ENCODE peak calls at places on chromosomes 1 and 21, in five cellular contexts. One of them, this sample, is unnamed.

GRCh38 chr1:111225717-111226400 is 1.7 kb upstream of the CHI3L2 start:
- DNase-seq in skeletal muscle cell: no peak
- DNase-seq in tibial artery: no peak
- DNase-seq in Caco-2: no peak
- DNase-seq in astrocyte: peak
- DNase-seq in this sample: no peak

GRCh38 chr1:173137116-173137515 is 70.0 kb downstream of the TNFSF4 start:
- DNase-seq in skeletal muscle cell: no peak
- DNase-seq in tibial artery: no peak
- DNase-seq in Caco-2: no peak
- DNase-seq in astrocyte: peak
- DNase-seq in this sample: peak

GRCh38 chr1:170556910-170557309 is 24.9 kb downstream of the GORAB start:
- DNase-seq in skeletal muscle cell: peak
- DNase-seq in tibial artery: no peak
- DNase-seq in Caco-2: no peak
- DNase-seq in astrocyte: no peak
- DNase-seq in this sample: no peak

GRCh38 chr1:188895611-188896010 is 1582.1 kb downstream of the BRINP3 start:
- DNase-seq in skeletal muscle cell: no peak
- DNase-seq in tibial artery: no peak
- DNase-seq in Caco-2: no peak
- DNase-seq in astrocyte: no peak
- DNase-seq in this sample: no peak

GRCh38 chr1:67760030-67760821 is 73.0 kb downstream of the GNG12 start:
- DNase-seq in skeletal muscle cell: no peak
- DNase-seq in tibial artery: peak
- DNase-seq in Caco-2: peak
- DNase-seq in astrocyte: peak
- DNase-seq in this sample: peak

GRCh38 chr1:85274969-85275453 is 1.4 kb downstream of the BCL10 start:
- DNase-seq in skeletal muscle cell: peak
- DNase-seq in tibial artery: no peak
- DNase-seq in Caco-2: no peak
- DNase-seq in astrocyte: peak
- DNase-seq in this sample: peak

GRCh38 chr1:172321429-172321828 is 99.1 kb upstream of the C1orf105 start:
- DNase-seq in skeletal muscle cell: peak
- DNase-seq in tibial artery: peak
- DNase-seq in Caco-2: no peak
- DNase-seq in astrocyte: peak
- DNase-seq in this sample: peak

GRCh38 chr21:42619841-42620240 is 33.6 kb upstream of the PDE9A start:
- DNase-seq in skeletal muscle cell: no peak
- DNase-seq in tibial artery: no peak
- DNase-seq in Caco-2: no peak
- DNase-seq in astrocyte: no peak
- DNase-seq in this sample: no peak

GRCh38 chr1:55127827-55128343 is 87.3 kb downstream of the USP24 start:
- DNase-seq in skeletal muscle cell: no peak
- DNase-seq in tibial artery: no peak
- DNase-seq in Caco-2: no peak
- DNase-seq in astrocyte: peak
- DNase-seq in this sample: no peak

GRCh38 chr1:247357062-247357780 is 25.6 kb upstream of the ZNF496 start:
- DNase-seq in skeletal muscle cell: peak
- DNase-seq in tibial artery: no peak
- DNase-seq in Caco-2: no peak
- DNase-seq in astrocyte: peak
- DNase-seq in this sample: peak

GRCh38 chr21:32442566-32443318 is 30.2 kb downstream of the EVA1C start:
- DNase-seq in skeletal muscle cell: no peak
- DNase-seq in tibial artery: no peak
- DNase-seq in Caco-2: no peak
- DNase-seq in astrocyte: no peak
- DNase-seq in this sample: peak

GRCh38 chr1:20371883-20372282 is 81.2 kb downstream of the VWA5B1 start:
- DNase-seq in skeletal muscle cell: no peak
- DNase-seq in tibial artery: no peak
- DNase-seq in Caco-2: no peak
- DNase-seq in astrocyte: no peak
- DNase-seq in this sample: no peak

GRCh38 chr1:214573386-214574358 is 22.3 kb upstream of the PTPN14 start:
- DNase-seq in skeletal muscle cell: no peak
- DNase-seq in tibial artery: no peak
- DNase-seq in Caco-2: no peak
- DNase-seq in astrocyte: peak
- DNase-seq in this sample: no peak

GRCh38 chr1:183901748-183902341 is 96.9 kb downstream of the RGL1 start:
- DNase-seq in skeletal muscle cell: no peak
- DNase-seq in tibial artery: no peak
- DNase-seq in Caco-2: no peak
- DNase-seq in astrocyte: peak
- DNase-seq in this sample: no peak

GRCh38 chr1:41699861-41700248 is 215.4 kb upstream of the EDN2 start:
- DNase-seq in skeletal muscle cell: no peak
- DNase-seq in tibial artery: no peak
- DNase-seq in Caco-2: no peak
- DNase-seq in astrocyte: no peak
- DNase-seq in this sample: no peak

GRCh38 chr1:227891223-227891954 is 56.3 kb downstream of the WNT9A start:
- DNase-seq in skeletal muscle cell: no peak
- DNase-seq in tibial artery: peak
- DNase-seq in Caco-2: peak
- DNase-seq in astrocyte: no peak
- DNase-seq in this sample: no peak

GRCh38 chr1:109243860-109244552 is 5.3 kb upstream of the CELSR2 start:
- DNase-seq in skeletal muscle cell: no peak
- DNase-seq in tibial artery: no peak
- DNase-seq in Caco-2: no peak
- DNase-seq in astrocyte: no peak
- DNase-seq in this sample: no peak

GRCh38 chr1:226686440-226687436 is 52.3 kb downstream of the ITPKB start:
- DNase-seq in skeletal muscle cell: no peak
- DNase-seq in tibial artery: no peak
- DNase-seq in Caco-2: no peak
- DNase-seq in astrocyte: no peak
- DNase-seq in this sample: no peak

GRCh38 chr1:39609618-39610331 is 29.7 kb downstream of the HEYL start:
- DNase-seq in skeletal muscle cell: no peak
- DNase-seq in tibial artery: peak
- DNase-seq in Caco-2: peak
- DNase-seq in astrocyte: no peak
- DNase-seq in this sample: no peak

GRCh38 chr1:228120351-228121091 is 11.4 kb upstream of the MRPL55 start:
- DNase-seq in skeletal muscle cell: no peak
- DNase-seq in tibial artery: no peak
- DNase-seq in Caco-2: no peak
- DNase-seq in astrocyte: no peak
- DNase-seq in this sample: no peak

GRCh38 chr1:78303620-78304019 is 187.2 kb upstream of the PTGFR start:
- DNase-seq in skeletal muscle cell: peak
- DNase-seq in tibial artery: peak
- DNase-seq in Caco-2: no peak
- DNase-seq in astrocyte: peak
- DNase-seq in this sample: peak

GRCh38 chr1:236455242-236455641 is 61.2 kb downstream of the EDARADD start:
- DNase-seq in skeletal muscle cell: no peak
- DNase-seq in tibial artery: no peak
- DNase-seq in Caco-2: no peak
- DNase-seq in astrocyte: no peak
- DNase-seq in this sample: no peak

GRCh38 chr1:17569200-17570139 is 30.0 kb downstream of the ARHGEF10L start:
- DNase-seq in skeletal muscle cell: peak
- DNase-seq in tibial artery: peak
- DNase-seq in Caco-2: no peak
- DNase-seq in astrocyte: peak
- DNase-seq in this sample: peak

GRCh38 chr1:211843018-211843417 is 12.5 kb upstream of the LPGAT1 start:
- DNase-seq in skeletal muscle cell: no peak
- DNase-seq in tibial artery: no peak
- DNase-seq in Caco-2: no peak
- DNase-seq in astrocyte: no peak
- DNase-seq in this sample: no peak

GRCh38 chr1:88104886-88105285 is 579.2 kb upstream of the PKN2 start:
- DNase-seq in skeletal muscle cell: no peak
- DNase-seq in tibial artery: no peak
- DNase-seq in Caco-2: no peak
- DNase-seq in astrocyte: no peak
- DNase-seq in this sample: no peak

GRCh38 chr1:41741244-41741643 is 177.5 kb downstream of the HIVEP3 start:
- DNase-seq in skeletal muscle cell: no peak
- DNase-seq in tibial artery: no peak
- DNase-seq in Caco-2: no peak
- DNase-seq in astrocyte: no peak
- DNase-seq in this sample: peak

GRCh38 chr21:36741506-36741905 is 42.6 kb downstream of the SIM2 start:
- DNase-seq in skeletal muscle cell: no peak
- DNase-seq in tibial artery: no peak
- DNase-seq in Caco-2: no peak
- DNase-seq in astrocyte: no peak
- DNase-seq in this sample: no peak

GRCh38 chr21:22679207-22679606 is 1681.0 kb downstream of the NCAM2 start:
- DNase-seq in skeletal muscle cell: no peak
- DNase-seq in tibial artery: no peak
- DNase-seq in Caco-2: no peak
- DNase-seq in astrocyte: no peak
- DNase-seq in this sample: no peak

GRCh38 chr1:168285419-168285790 is 4.7 kb downstream of the TBX19 start:
- DNase-seq in skeletal muscle cell: no peak
- DNase-seq in tibial artery: no peak
- DNase-seq in Caco-2: no peak
- DNase-seq in astrocyte: no peak
- DNase-seq in this sample: no peak

GRCh38 chr1:171841931-171842723 is 829 bp downstream of the DNM3 start:
- DNase-seq in skeletal muscle cell: no peak
- DNase-seq in tibial artery: no peak
- DNase-seq in Caco-2: no peak
- DNase-seq in astrocyte: no peak
- DNase-seq in this sample: no peak

GRCh38 chr1:195113471-195113870 is 1494.8 kb downstream of the KCNT2 start:
- DNase-seq in skeletal muscle cell: no peak
- DNase-seq in tibial artery: no peak
- DNase-seq in Caco-2: no peak
- DNase-seq in astrocyte: no peak
- DNase-seq in this sample: no peak

GRCh38 chr1:159163609-159164008 is 7.8 kb upstream of the CADM3 start:
- DNase-seq in skeletal muscle cell: no peak
- DNase-seq in tibial artery: no peak
- DNase-seq in Caco-2: no peak
- DNase-seq in astrocyte: no peak
- DNase-seq in this sample: no peak

GRCh38 chr1:180522204-180522497 is 19.8 kb upstream of the ACBD6 start:
- DNase-seq in skeletal muscle cell: no peak
- DNase-seq in tibial artery: no peak
- DNase-seq in Caco-2: peak
- DNase-seq in astrocyte: no peak
- DNase-seq in this sample: no peak

GRCh38 chr21:44485254-44485793 is 30.0 kb downstream of the LRRC3 start:
- DNase-seq in skeletal muscle cell: no peak
- DNase-seq in tibial artery: peak
- DNase-seq in Caco-2: no peak
- DNase-seq in astrocyte: no peak
- DNase-seq in this sample: no peak
- H3K4me3 ChIP-seq in skeletal muscle cell: no peak
- H3K4me3 ChIP-seq in tibial artery: no peak
- H3K4me3 ChIP-seq in Caco-2: no peak
- H3K4me3 ChIP-seq in astrocyte: no peak
- H3K4me3 ChIP-seq in this sample: no peak

GRCh38 chr1:61743432-61743705 is 1.1 kb downstream of the PATJ start:
- DNase-seq in skeletal muscle cell: no peak
- DNase-seq in tibial artery: no peak
- DNase-seq in Caco-2: no peak
- DNase-seq in astrocyte: no peak
- DNase-seq in this sample: no peak
- H3K4me3 ChIP-seq in skeletal muscle cell: peak
- H3K4me3 ChIP-seq in tibial artery: peak
- H3K4me3 ChIP-seq in Caco-2: peak
- H3K4me3 ChIP-seq in astrocyte: peak
- H3K4me3 ChIP-seq in this sample: peak

GRCh38 chr1:32924881-32925344 is 23.7 kb upstream of the TMEM54 start:
- DNase-seq in skeletal muscle cell: no peak
- DNase-seq in tibial artery: no peak
- DNase-seq in Caco-2: peak
- DNase-seq in astrocyte: no peak
- DNase-seq in this sample: no peak
- H3K4me3 ChIP-seq in skeletal muscle cell: no peak
- H3K4me3 ChIP-seq in tibial artery: peak
- H3K4me3 ChIP-seq in Caco-2: no peak
- H3K4me3 ChIP-seq in astrocyte: no peak
- H3K4me3 ChIP-seq in this sample: no peak

GRCh38 chr1:28770601-28771165 is 33.9 kb downstream of the YTHDF2 start:
- DNase-seq in skeletal muscle cell: no peak
- DNase-seq in tibial artery: no peak
- DNase-seq in Caco-2: no peak
- DNase-seq in astrocyte: no peak
- DNase-seq in this sample: no peak
- H3K4me3 ChIP-seq in skeletal muscle cell: no peak
- H3K4me3 ChIP-seq in tibial artery: no peak
- H3K4me3 ChIP-seq in Caco-2: no peak
- H3K4me3 ChIP-seq in astrocyte: no peak
- H3K4me3 ChIP-seq in this sample: no peak

GRCh38 chr1:209768354-209768774 is 12.5 kb downstream of the TRAF3IP3 start:
- DNase-seq in skeletal muscle cell: no peak
- DNase-seq in tibial artery: no peak
- DNase-seq in Caco-2: no peak
- DNase-seq in astrocyte: no peak
- DNase-seq in this sample: no peak
- H3K4me3 ChIP-seq in skeletal muscle cell: no peak
- H3K4me3 ChIP-seq in tibial artery: no peak
- H3K4me3 ChIP-seq in Caco-2: no peak
- H3K4me3 ChIP-seq in astrocyte: no peak
- H3K4me3 ChIP-seq in this sample: no peak

GRCh38 chr1:32701421-32701911 is 1.1 kb downstream of the SYNC start:
- DNase-seq in skeletal muscle cell: no peak
- DNase-seq in tibial artery: peak
- DNase-seq in Caco-2: no peak
- DNase-seq in astrocyte: no peak
- DNase-seq in this sample: no peak
- H3K4me3 ChIP-seq in skeletal muscle cell: peak
- H3K4me3 ChIP-seq in tibial artery: peak
- H3K4me3 ChIP-seq in Caco-2: no peak
- H3K4me3 ChIP-seq in astrocyte: peak
- H3K4me3 ChIP-seq in this sample: peak

This sample was measured in brain microvascular endothelial cell.